ENCODE peak calls at places on chromosomes 4 and X, in ten cellular contexts. B, W, U, S, T, A, D, N, J and P are unnamed samples.

GRCh38 chrX:23901065-23901464 is 6.7 kb downstream of the APOO start:
- DNase-seq in J (no peak), S (no peak), W (peak), U (no peak), T (no peak), B (no peak), D (no peak), N (no peak), A (peak), P (peak)

GRCh38 chr4:106650701-106651100 is 282.1 kb upstream of the GIMD1 start:
- DNase-seq in B (no peak), N (no peak), T (no peak), S (no peak), U (no peak), D (no peak), A (no peak), J (no peak), W (no peak), P (no peak)

GRCh38 chr4:56655627-56656345 is 25.3 kb downstream of the HOPX start:
- DNase-seq in A (peak), U (no peak), N (no peak), W (no peak), D (no peak), B (peak), J (no peak), T (peak), S (peak), P (no peak)

GRCh38 chrX:96752776-96753175 is 68.1 kb downstream of the DIAPH2 start:
- DNase-seq in W (no peak), T (no peak), A (no peak), J (no peak), S (no peak), D (no peak), U (no peak), B (no peak), N (no peak), P (no peak)

GRCh38 chr4:40865696-40866095 is 115.9 kb downstream of the NSUN7 start:
- DNase-seq in T (no peak), B (no peak), D (no peak), U (no peak), W (no peak), S (no peak), J (no peak), N (no peak), A (no peak), P (no peak)

GRCh38 chr4:16029329-16029728 is 54.5 kb downstream of the PROM1 start:
- DNase-seq in N (no peak), U (no peak), A (no peak), T (no peak), S (no peak), J (no peak), D (no peak), B (no peak), W (peak), P (no peak)

GRCh38 chr4:153555730-153556440 is 89.7 kb downstream of the TMEM131L start:
- DNase-seq in J (no peak), D (no peak), B (no peak), U (no peak), A (no peak), T (peak), W (peak), N (no peak), S (no peak), P (peak)

GRCh38 chr4:74474345-74475099 is 29.6 kb downstream of the AREG start:
- DNase-seq in T (no peak), U (no peak), N (no peak), D (no peak), S (no peak), A (no peak), W (peak), B (no peak), J (no peak), P (peak)

GRCh38 chrX:26889574-26889973 is 573.6 kb downstream of the PPP4R3C start:
- DNase-seq in D (no peak), J (no peak), W (no peak), U (no peak), B (no peak), S (no peak), T (no peak), A (no peak), N (no peak), P (no peak)